ENCODE peak calls at places on chromosomes 1 and 21, in five cellular contexts. L is thoracic aorta, W is neural crest cell, E is heart right ventricle, A is right atrium auricular region. Y is an unnamed sample.

GRCh38 chr1:59156526-59157196 is 140.2 kb upstream of the FGGY start:
- DNase-seq in L (no peak), W (peak; percentile 28), E (no peak), A (no peak), Y (no peak)

GRCh38 chr21:41390043-41390639 is 28.3 kb downstream of the MX2 start:
- DNase-seq in L (no peak), W (no peak), E (no peak), A (no peak), Y (no peak)

GRCh38 chr1:29128739-29129138 is 5.0 kb upstream of the TMEM200B start:
- DNase-seq in L (no peak), W (no peak), E (no peak), A (no peak), Y (no peak)

GRCh38 chr1:173365341-173365740 is 111.8 kb upstream of the PRDX6 start:
- DNase-seq in L (no peak), W (no peak), E (no peak), A (no peak), Y (no peak)

GRCh38 chr1:156194300-156194652 is 372 bp downstream of the SLC25A44 start:
- DNase-seq in L (no peak), W (no peak), E (peak; percentile 13), A (no peak), Y (no peak)

GRCh38 chr1:68916227-68916853 is 419.5 kb upstream of the DEPDC1 start:
- DNase-seq in L (peak; percentile 2), W (no peak), E (no peak), A (no peak), Y (no peak)

GRCh38 chr1:53078333-53079101 is 16.5 kb downstream of the PODN start:
- DNase-seq in L (no peak), W (no peak), E (peak; percentile 4), A (no peak), Y (no peak)

GRCh38 chr1:119209943-119210342 is 69.5 kb upstream of the WARS2 start:
- DNase-seq in L (no peak), W (no peak), E (no peak), A (no peak), Y (no peak)

GRCh38 chr1:119713039-119713537 is 1.4 kb downstream of the PHGDH start:
- DNase-seq in L (no peak), W (peak; percentile 18), E (no peak), A (peak; percentile 60), Y (no peak)

GRCh38 chr1:224497714-224498573 is 63.3 kb upstream of the WDR26 start:
- DNase-seq in L (no peak), W (no peak), E (peak; percentile 19), A (peak; percentile 82), Y (peak; percentile 33)

GRCh38 chr1:8018492-8019228 is 7.4 kb downstream of the ERRFI1 start:
- DNase-seq in L (no peak), W (no peak), E (no peak), A (no peak), Y (no peak)

GRCh38 chr1:61563611-61564010 is 161.3 kb downstream of the TM2D1 start:
- DNase-seq in L (no peak), W (no peak), E (no peak), A (no peak), Y (no peak)

GRCh38 chr21:45177039-45177438 is 102.7 kb downstream of the ADARB1 start:
- DNase-seq in L (no peak), W (no peak), E (no peak), A (no peak), Y (no peak)

GRCh38 chr21:45178072-45178608 is 103.8 kb downstream of the ADARB1 start:
- DNase-seq in L (no peak), W (no peak), E (no peak), A (no peak), Y (no peak)

GRCh38 chr21:45172408-45172807 is 98.0 kb downstream of the ADARB1 start:
- DNase-seq in L (no peak), W (no peak), E (no peak), A (no peak), Y (no peak)

GRCh38 chr21:45176141-45176540 is 101.8 kb downstream of the ADARB1 start:
- DNase-seq in L (no peak), W (no peak), E (no peak), A (no peak), Y (no peak)

DNA sequence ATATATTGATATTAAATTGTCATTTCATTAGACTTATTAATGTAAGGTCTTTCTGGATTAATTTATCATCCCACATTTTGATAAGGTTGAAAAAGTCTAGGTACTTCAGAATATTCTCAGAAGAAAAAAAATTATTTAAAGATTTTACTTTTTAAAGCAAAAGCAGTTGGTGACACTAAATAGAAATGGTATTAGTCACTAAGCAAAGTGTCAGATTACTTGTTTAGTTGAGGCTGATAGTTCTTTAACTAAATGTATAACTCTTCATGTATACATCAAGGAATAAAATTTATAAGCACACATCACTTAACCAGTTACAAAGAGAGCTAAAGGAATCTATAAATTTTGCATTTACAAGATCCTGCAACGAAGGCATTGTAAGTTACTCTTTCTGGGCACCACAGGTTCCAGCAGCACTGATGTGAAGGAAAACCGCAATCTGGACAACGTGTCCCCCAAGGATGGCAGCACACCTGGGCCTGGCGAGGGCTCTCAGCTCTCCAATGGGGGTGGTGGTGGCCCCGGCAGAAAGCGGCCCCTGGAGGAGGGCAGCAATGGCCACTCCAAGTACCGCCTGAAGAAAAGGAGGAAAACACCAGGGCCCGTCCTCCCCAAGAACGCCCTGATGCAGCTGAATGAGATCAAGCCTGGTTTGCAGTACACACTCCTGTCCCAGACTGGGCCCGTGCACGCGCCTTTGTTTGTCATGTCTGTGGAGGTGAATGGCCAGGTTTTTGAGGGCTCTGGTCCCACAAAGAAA is 101.1 kb downstream of the ADARB1 start:
- DNase-seq in L (no peak), W (no peak), E (no peak), A (no peak), Y (no peak)
- TF ChIP-seq CTCF in L (no peak), W (no peak), E (no peak), A (no peak), Y (no peak)

DNA sequence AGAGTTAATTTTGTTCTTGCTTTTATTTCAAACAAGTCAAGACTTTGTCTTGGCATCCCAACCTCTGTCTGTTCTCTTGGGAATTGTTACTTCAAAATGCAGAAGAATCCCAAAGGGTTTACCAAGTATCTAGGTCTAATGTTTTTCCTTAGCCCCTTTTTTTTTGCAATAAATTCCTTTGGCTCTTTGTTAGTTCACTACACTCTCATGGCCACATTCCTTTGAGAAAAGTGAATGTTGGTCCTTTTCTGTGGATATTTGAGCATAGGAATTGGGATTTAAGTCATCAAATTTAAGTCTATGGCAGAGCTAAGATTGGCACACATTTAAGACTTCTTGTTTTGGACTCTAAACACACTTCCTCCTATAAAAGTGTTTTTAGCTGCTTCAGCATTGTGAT is 1.8 kb downstream of the BTF3L4 start:
- DNase-seq in L (no peak), W (no peak), E (no peak), A (no peak), Y (no peak)
- TF ChIP-seq CTCF in L (no peak), W (no peak), E (no peak), A (no peak), Y (no peak)

GRCh38 chr1:84722794-84723193 is 32.5 kb upstream of the SSX2IP start:
- DNase-seq in L (no peak), W (no peak), E (no peak), A (no peak), Y (no peak)
- TF ChIP-seq CTCF in L (no peak), W (no peak), E (no peak), A (no peak), Y (no peak)

GRCh38 chr21:31514598-31514997 is 144.9 kb upstream of the SOD1 start:
- DNase-seq in L (no peak), W (peak; percentile 43), E (no peak), A (no peak), Y (no peak)

GRCh38 chr21:31511258-31511657 is 148.2 kb upstream of the SOD1 start:
- DNase-seq in L (no peak), W (no peak), E (no peak), A (no peak), Y (no peak)

GRCh38 chr21:31503939-31504338 is 155.6 kb upstream of the SOD1 start:
- DNase-seq in L (no peak), W (no peak), E (no peak), A (no peak), Y (no peak)

GRCh38 chr21:31505975-31506374 is 153.5 kb upstream of the SOD1 start:
- DNase-seq in L (no peak), W (no peak), E (no peak), A (no peak), Y (no peak)

DNA sequence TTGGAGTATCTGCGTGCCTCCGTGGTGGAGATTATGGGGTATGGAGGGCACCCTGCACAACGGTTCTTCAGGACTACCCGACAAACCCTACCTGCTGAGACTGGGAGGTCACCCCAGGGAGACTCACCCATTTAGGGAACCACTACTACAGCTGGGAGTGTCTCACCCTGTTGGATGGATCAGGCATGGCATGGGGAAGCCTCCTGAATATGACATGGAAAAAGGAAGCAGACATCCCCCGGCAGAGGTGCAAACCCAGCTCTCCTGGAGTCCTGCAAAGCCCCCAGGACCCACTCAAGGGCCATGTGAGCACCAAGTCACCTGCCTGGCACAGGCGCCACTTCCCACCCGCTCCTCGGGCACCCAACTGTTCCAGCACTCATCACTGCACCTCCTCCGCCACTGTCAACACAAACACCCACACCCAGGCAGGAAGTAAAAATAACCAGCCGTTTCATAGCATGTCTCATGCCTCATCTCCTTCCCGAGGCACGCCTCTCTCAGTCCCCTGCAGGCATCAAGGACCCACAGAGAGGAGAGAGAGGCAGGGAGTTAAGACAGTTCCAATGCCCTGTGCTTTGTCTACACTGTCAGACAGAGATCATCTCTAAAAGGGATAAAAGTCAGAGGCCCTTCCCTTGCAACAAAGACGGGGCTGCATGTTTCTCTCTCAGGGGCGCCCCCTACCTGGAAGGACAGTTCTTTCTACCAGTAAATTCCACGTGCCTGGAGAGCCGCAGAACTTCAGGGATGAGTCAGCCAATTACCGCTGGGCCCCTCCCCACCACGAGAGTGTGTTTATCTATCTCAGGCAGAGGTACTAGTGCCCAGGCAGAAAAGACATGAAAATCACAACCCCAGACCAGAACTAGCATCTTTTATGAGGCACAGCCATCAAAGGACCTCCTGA is 150.1 kb upstream of the SOD1 start:
- DNase-seq in L (no peak), W (peak; percentile 12), E (no peak), A (no peak), Y (peak; percentile 54)
- TF ChIP-seq CTCF in L (no peak), W (peak; percentile 59), E (no peak), A (no peak), Y (no peak)